ENCODE peak calls at places on chromosomes 2 and 18, in five cellular contexts. One of them, this sample, is unnamed.

GRCh38 chr18:62763101-62763521 is 47.8 kb downstream of the PHLPP1 start:
- DNase-seq in H1: no peak
- DNase-seq in K562: no peak
- DNase-seq in SK-N-SH: no peak
- DNase-seq in HCT116: no peak
- DNase-seq in this sample: no peak

GRCh38 chr2:175111200-175111657 is 56.8 kb downstream of the ATF2 start:
- DNase-seq in H1: no peak
- DNase-seq in K562: peak
- DNase-seq in SK-N-SH: peak
- DNase-seq in HCT116: peak
- DNase-seq in this sample: peak

GRCh38 chr2:40165503-40165867 is 286.4 kb downstream of the SLC8A1 start:
- DNase-seq in H1: no peak
- DNase-seq in K562: no peak
- DNase-seq in SK-N-SH: no peak
- DNase-seq in HCT116: no peak
- DNase-seq in this sample: no peak

GRCh38 chr2:207770602-207771404 is 1.1 kb upstream of the FZD5 start:
- DNase-seq in H1: peak
- DNase-seq in K562: no peak
- DNase-seq in SK-N-SH: no peak
- DNase-seq in HCT116: no peak
- DNase-seq in this sample: peak

GRCh38 chr2:152508446-152508845 is 173.5 kb downstream of the FMNL2 start:
- DNase-seq in H1: no peak
- DNase-seq in K562: no peak
- DNase-seq in SK-N-SH: no peak
- DNase-seq in HCT116: no peak
- DNase-seq in this sample: no peak

GRCh38 chr2:5520352-5520996 is 171.7 kb upstream of the SOX11 start:
- DNase-seq in H1: no peak
- DNase-seq in K562: no peak
- DNase-seq in SK-N-SH: no peak
- DNase-seq in HCT116: no peak
- DNase-seq in this sample: no peak

GRCh38 chr2:230694241-230694640 is 18.4 kb upstream of the CAB39 start:
- DNase-seq in H1: no peak
- DNase-seq in K562: no peak
- DNase-seq in SK-N-SH: no peak
- DNase-seq in HCT116: no peak
- DNase-seq in this sample: no peak

GRCh38 chr2:74991977-74992376 is 33.5 kb downstream of the POLE4 start:
- DNase-seq in H1: no peak
- DNase-seq in K562: no peak
- DNase-seq in SK-N-SH: no peak
- DNase-seq in HCT116: no peak
- DNase-seq in this sample: peak

GRCh38 chr18:74172697-74173433 is 24.5 kb downstream of the TIMM21 start:
- DNase-seq in H1: no peak
- DNase-seq in K562: no peak
- DNase-seq in SK-N-SH: no peak
- DNase-seq in HCT116: no peak
- DNase-seq in this sample: no peak

GRCh38 chr2:241981076-241981700 is 111.7 kb downstream of the RTP5 start:
- DNase-seq in H1: no peak
- DNase-seq in K562: no peak
- DNase-seq in SK-N-SH: no peak
- DNase-seq in HCT116: no peak
- DNase-seq in this sample: no peak

GRCh38 chr2:235347691-235348090 is 146.2 kb upstream of the AGAP1 start:
- DNase-seq in H1: no peak
- DNase-seq in K562: peak
- DNase-seq in SK-N-SH: no peak
- DNase-seq in HCT116: peak
- DNase-seq in this sample: no peak

GRCh38 chr2:15919716-15920444 is 20.5 kb upstream of the MYCN start:
- DNase-seq in H1: no peak
- DNase-seq in K562: no peak
- DNase-seq in SK-N-SH: peak
- DNase-seq in HCT116: no peak
- DNase-seq in this sample: no peak

GRCh38 chr2:178397002-178397605 is 53.9 kb downstream of the PRKRA start:
- DNase-seq in H1: no peak
- DNase-seq in K562: no peak
- DNase-seq in SK-N-SH: peak
- DNase-seq in HCT116: peak
- DNase-seq in this sample: peak

GRCh38 chr2:46632349-46632748 is 153.0 kb downstream of the TMEM247 start:
- DNase-seq in H1: no peak
- DNase-seq in K562: peak
- DNase-seq in SK-N-SH: peak
- DNase-seq in HCT116: peak
- DNase-seq in this sample: peak

GRCh38 chr2:48435909-48436308 is 94.0 kb upstream of the STON1 start:
- DNase-seq in H1: no peak
- DNase-seq in K562: no peak
- DNase-seq in SK-N-SH: no peak
- DNase-seq in HCT116: no peak
- DNase-seq in this sample: no peak

DNA sequence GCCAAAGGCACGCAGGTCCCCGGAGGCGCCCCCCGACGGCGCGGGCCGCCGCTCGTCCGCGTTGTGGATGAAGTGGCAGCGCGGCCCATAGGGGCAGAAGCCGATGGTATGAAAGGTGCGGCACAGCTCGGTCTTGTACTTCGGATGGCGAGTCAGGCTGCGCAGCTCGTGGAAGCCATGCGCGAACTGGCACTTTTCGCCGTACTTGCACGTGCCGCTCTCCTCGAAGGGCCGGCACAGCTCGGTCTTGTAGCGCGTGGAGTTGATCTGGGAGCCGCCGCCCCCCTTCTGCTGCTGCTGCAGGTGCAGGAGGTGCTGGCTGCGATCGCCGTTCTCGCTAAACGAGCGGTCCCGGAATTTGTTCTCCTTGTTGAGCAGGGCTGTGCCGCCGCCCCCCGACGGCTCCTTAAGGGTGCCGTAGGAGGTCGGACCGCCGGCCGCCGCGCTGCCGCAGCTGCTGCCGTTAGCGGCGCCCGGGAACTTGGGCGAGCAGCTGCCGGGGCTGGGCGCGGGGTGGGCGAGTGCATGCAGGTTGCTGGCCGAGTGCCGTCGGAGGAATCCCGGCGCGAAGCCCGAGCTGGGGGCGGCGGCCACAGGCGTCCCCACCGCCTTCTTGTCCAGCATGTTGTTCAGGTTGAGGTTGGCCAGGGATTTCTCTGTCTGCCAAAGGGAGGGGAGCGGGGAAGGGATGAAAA is 1.2 kb downstream of the ZFP36L2 start:
- DNase-seq in H1: no peak
- DNase-seq in K562: peak
- DNase-seq in SK-N-SH: peak
- DNase-seq in HCT116: no peak
- DNase-seq in this sample: peak
- TF ChIP-seq POLR2AphosphoS5 in H1: peak
- TF ChIP-seq POLR2AphosphoS5 in K562: no peak
- TF ChIP-seq POLR2AphosphoS5 in SK-N-SH: peak
- TF ChIP-seq POLR2AphosphoS5 in HCT116: no peak
- TF ChIP-seq POLR2AphosphoS5 in this sample: no peak

DNA sequence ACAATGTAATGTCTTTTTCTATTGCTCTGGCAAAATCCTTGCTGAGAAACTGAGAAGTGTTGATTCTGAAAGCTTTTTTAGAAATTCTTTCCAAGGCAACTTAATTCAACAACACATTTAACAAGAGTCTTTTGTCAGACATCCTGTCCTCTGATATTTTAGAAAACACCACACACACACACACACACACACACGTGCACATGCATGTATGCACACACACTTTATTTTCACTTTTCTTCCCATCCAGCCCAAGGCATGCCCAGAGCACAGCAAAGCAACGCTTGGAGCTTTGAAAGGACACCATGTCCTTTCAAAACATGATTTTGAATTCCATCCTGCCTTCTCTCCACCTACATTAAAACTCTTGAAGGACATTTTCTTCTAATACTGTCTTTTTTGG is 116.1 kb downstream of the ATL2 start:
- DNase-seq in H1: no peak
- DNase-seq in K562: no peak
- DNase-seq in SK-N-SH: no peak
- DNase-seq in HCT116: no peak
- DNase-seq in this sample: no peak
- H3K4me2 ChIP-seq in H1: no peak
- H3K4me2 ChIP-seq in K562: peak
- H3K4me2 ChIP-seq in SK-N-SH: no peak
- H3K4me2 ChIP-seq in HCT116: no peak
- H3K4me2 ChIP-seq in this sample: no peak

DNA sequence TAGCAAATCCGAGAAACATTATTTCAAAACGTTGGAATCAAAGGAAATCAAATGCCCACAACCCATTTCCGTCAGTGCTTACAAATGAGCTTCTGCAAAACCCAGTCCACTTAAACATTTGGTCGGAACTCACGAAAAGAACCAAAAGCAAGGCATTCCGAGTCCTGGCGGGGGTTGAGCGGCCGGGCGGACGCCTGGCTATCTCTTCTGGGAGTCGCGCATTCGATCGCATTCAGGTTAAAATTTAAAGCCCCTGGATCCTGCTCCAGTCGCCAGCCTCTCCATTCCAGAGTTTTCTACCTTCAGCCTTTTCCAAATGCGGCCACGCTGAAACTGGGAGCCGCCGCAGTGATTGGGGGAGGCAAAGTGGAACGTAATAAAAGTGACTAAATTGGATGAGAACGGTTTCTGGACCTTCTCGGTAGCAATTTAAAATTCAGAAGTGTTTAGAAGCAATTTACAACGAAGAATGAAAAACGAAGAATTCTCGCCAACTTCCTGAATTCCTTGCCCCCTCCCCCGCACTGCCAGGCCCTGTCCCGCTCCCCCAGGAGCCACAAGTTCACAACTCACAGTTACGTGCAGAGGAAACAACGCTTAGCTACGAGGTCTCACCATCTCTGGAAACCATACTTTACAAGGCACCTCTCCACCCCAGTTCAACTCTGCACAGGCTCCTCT is 1.8 kb upstream of the GATA6 start:
- DNase-seq in H1: peak
- DNase-seq in K562: no peak
- DNase-seq in SK-N-SH: peak
- DNase-seq in HCT116: no peak
- DNase-seq in this sample: peak
- TF ChIP-seq POLR2AphosphoS5 in H1: no peak
- TF ChIP-seq POLR2AphosphoS5 in K562: no peak
- TF ChIP-seq POLR2AphosphoS5 in SK-N-SH: no peak
- TF ChIP-seq POLR2AphosphoS5 in HCT116: no peak
- TF ChIP-seq POLR2AphosphoS5 in this sample: no peak

GRCh38 chr2:12169721-12170120 is 423.3 kb downstream of the LPIN1 start:
- DNase-seq in H1: no peak
- DNase-seq in K562: no peak
- DNase-seq in SK-N-SH: no peak
- DNase-seq in HCT116: no peak
- DNase-seq in this sample: no peak

GRCh38 chr2:12168354-12169059 is 422.1 kb downstream of the LPIN1 start:
- DNase-seq in H1: no peak
- DNase-seq in K562: no peak
- DNase-seq in SK-N-SH: no peak
- DNase-seq in HCT116: no peak
- DNase-seq in this sample: no peak

GRCh38 chr2:12170151-12170550 is 423.7 kb downstream of the LPIN1 start:
- DNase-seq in H1: no peak
- DNase-seq in K562: no peak
- DNase-seq in SK-N-SH: no peak
- DNase-seq in HCT116: no peak
- DNase-seq in this sample: no peak

GRCh38 chr2:12167525-12168317 is 421.3 kb downstream of the LPIN1 start:
- DNase-seq in H1: peak
- DNase-seq in K562: no peak
- DNase-seq in SK-N-SH: peak
- DNase-seq in HCT116: no peak
- DNase-seq in this sample: peak

GRCh38 chr2:12169060-12169406 is 422.6 kb downstream of the LPIN1 start:
- DNase-seq in H1: no peak
- DNase-seq in K562: no peak
- DNase-seq in SK-N-SH: no peak
- DNase-seq in HCT116: no peak
- DNase-seq in this sample: no peak
- H3K4me2 ChIP-seq in H1: no peak
- H3K4me2 ChIP-seq in K562: no peak
- H3K4me2 ChIP-seq in SK-N-SH: peak
- H3K4me2 ChIP-seq in HCT116: no peak
- H3K4me2 ChIP-seq in this sample: no peak

DNA sequence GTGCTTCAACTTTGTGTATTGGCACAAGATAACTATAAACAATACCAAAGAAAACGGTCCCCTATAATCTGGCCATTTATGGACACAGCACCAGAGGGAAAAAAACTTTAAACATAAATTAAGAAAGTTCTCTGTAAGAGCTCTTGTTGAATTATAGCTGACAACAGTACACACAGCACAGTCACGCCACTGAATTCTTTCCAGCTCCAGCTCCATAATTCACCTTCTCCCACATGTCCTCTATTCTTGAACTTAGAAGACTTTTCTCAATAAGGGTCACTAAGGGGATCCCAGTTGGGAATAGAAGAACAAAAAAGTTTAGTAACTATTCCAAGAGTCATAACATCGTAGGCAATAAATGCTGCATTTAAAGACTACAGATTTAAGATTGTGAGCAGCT is 124.6 kb upstream of the CYP1B1 start:
- DNase-seq in H1: no peak
- DNase-seq in K562: no peak
- DNase-seq in SK-N-SH: no peak
- DNase-seq in HCT116: no peak
- DNase-seq in this sample: no peak
- TF ChIP-seq POLR2AphosphoS5 in H1: no peak
- TF ChIP-seq POLR2AphosphoS5 in K562: no peak
- TF ChIP-seq POLR2AphosphoS5 in SK-N-SH: no peak
- TF ChIP-seq POLR2AphosphoS5 in HCT116: no peak
- TF ChIP-seq POLR2AphosphoS5 in this sample: no peak

GRCh38 chr18:77114070-77114563 is 18.5 kb downstream of the MBP start:
- DNase-seq in H1: no peak
- DNase-seq in K562: no peak
- DNase-seq in SK-N-SH: no peak
- DNase-seq in HCT116: no peak
- DNase-seq in this sample: no peak
- H3K4me2 ChIP-seq in H1: no peak
- H3K4me2 ChIP-seq in K562: no peak
- H3K4me2 ChIP-seq in SK-N-SH: no peak
- H3K4me2 ChIP-seq in HCT116: no peak
- H3K4me2 ChIP-seq in this sample: no peak

This sample was measured in GM23338.